ENCODE peak calls at places on chromosomes 4 and X, in five cellular contexts. U, M, F, B and W are unnamed samples.

GRCh38 chrX:7446815-7447214 is 298.9 kb upstream of the PUDP start:
- DNase-seq in U (no peak), M (no peak), F (no peak), B (no peak), W (no peak)

GRCh38 chrX:23012162-23012561 is 12.4 kb downstream of the DDX53 start:
- DNase-seq in B (no peak), M (no peak), U (no peak), F (peak), W (no peak)

GRCh38 chr4:44583393-44583792 is 68.0 kb downstream of the YIPF7 start:
- DNase-seq in U (no peak), M (no peak), B (no peak), F (peak), W (no peak)

GRCh38 chr4:10171055-10171454 is 54.5 kb upstream of the WDR1 start:
- DNase-seq in B (peak), F (peak), U (no peak), M (no peak), W (no peak)

GRCh38 chrX:54950730-54951375 is 30.2 kb downstream of the TRO start:
- DNase-seq in M (no peak), B (no peak), F (no peak), U (no peak), W (no peak)

GRCh38 chr4:119099227-119099910 is 36.3 kb upstream of the MYOZ2 start:
- DNase-seq in B (peak), F (no peak), U (no peak), M (no peak), W (peak)

GRCh38 chr4:55124337-55125076 is 888 bp downstream of the KDR start:
- DNase-seq in M (no peak), U (peak), F (no peak), B (no peak), W (peak)

GRCh38 chr4:182413550-182413949 is 170.3 kb downstream of the TENM3 start:
- DNase-seq in U (no peak), B (no peak), M (no peak), F (no peak), W (no peak)

GRCh38 chr4:115664285-115664684 is 550.9 kb upstream of the NDST4 start:
- DNase-seq in B (no peak), U (no peak), M (no peak), F (no peak), W (no peak)

GRCh38 chr4:89829470-89830138 is 7.4 kb downstream of the SNCA start:
- DNase-seq in F (peak), U (no peak), B (peak), M (no peak), W (no peak)

GRCh38 chr4:164252286-164252685 is 501.6 kb upstream of the SMIM31 start:
- DNase-seq in F (no peak), U (no peak), B (no peak), M (peak), W (no peak)

GRCh38 chrX:53320543-53321215 is 39.3 kb upstream of the IQSEC2 start:
- DNase-seq in F (peak), U (no peak), M (no peak), B (no peak), W (no peak)
- H3K4me3 ChIP-seq in F (peak), U (peak), M (peak), B (peak), W (peak)

DNA sequence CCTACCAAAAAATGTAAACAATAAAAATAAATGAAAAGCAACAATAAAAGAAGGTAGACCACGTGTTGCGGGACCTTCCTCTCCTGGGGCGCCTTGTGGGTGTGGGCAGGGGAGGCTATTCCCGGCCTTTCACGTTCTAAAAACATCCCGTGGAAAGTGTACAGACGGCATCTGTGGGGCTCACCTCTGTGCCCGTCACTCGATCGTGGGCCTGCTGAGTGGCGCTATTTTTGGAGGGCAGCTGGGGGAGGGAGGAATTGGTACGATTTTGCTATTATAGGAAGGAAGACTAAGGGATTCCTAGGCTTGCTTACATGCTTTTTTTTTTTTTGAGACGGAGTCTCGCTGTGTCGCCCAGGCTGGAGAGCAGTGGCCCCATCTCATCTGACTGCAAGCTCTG is 13.6 kb upstream of the PPP2R3B start:
- DNase-seq in F (no peak), B (no peak), M (no peak), U (no peak), W (no peak)
- H3K4me3 ChIP-seq in F (no peak), B (no peak), M (no peak), U (no peak), W (no peak)

DNA sequence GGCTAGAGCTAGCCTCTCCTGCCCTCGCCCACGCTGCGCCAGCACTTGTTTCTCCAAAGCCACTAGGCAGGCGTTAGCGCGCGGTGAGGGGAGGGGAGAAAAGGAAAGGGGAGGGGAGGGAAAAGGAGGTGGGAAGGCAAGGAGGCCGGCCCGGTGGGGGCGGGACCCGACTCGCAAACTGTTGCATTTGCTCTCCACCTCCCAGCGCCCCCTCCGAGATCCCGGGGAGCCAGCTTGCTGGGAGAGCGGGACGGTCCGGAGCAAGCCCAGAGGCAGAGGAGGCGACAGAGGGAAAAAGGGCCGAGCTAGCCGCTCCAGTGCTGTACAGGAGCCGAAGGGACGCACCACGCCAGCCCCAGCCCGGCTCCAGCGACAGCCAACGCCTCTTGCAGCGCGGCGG is at the start of gene AR:
- DNase-seq in M (peak), F (no peak), B (peak), U (peak), W (peak)
- H3K4me3 ChIP-seq in M (peak), F (no peak), B (peak), U (peak), W (peak)

DNA sequence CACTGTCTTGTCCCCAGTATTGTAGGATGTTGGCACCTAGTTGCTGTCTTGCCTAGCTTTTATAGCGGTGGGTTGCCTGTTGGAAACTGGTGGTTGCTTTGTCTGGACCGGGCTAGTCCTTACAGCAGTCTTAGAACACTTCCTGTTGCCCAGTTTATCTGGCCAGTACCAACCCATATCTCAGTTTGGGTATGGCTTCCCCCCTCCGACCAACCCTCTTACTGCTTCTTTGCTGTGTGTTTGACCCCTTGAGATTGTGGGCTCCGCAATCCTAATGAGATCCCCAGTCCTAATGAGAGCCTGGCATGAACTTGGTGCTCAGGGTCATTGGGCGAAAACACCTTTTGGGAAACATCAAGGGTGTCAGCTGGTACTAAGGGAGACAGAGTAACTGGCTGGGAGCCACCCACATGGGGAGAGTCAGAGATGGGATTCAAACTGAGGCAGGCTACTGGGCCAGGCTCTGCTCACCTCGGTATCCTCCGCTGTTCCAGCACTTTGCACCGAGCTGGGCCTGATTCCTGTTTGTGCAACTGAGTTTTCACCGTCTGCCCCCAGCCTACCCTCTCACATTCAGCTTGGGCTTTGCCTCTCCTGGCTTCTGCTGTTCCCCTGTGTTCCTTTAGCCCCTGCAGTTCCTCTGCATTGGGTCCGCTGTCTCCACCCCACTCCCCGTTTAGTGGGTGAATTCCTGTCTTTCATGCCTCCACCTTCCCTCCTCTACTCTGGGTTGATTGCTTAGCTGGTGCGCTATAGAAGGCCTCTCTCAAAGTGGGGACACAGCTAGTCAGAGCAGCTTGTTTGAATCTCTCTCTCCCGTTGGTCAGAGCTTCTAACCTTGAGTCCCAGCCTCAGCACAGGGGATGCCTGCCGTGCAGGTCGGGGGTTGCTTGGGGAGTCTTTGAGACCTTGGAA is 1.6 kb downstream of the TBC1D14 start:
- DNase-seq in F (no peak), M (no peak), B (no peak), U (no peak), W (no peak)
- H3K4me3 ChIP-seq in F (peak), M (no peak), B (peak), U (peak), W (no peak)

GRCh38 chr4:166895771-166896170 is 338.5 kb downstream of the SPOCK3 start:
- DNase-seq in U (no peak), F (no peak), B (no peak), M (peak), W (no peak)

DNA sequence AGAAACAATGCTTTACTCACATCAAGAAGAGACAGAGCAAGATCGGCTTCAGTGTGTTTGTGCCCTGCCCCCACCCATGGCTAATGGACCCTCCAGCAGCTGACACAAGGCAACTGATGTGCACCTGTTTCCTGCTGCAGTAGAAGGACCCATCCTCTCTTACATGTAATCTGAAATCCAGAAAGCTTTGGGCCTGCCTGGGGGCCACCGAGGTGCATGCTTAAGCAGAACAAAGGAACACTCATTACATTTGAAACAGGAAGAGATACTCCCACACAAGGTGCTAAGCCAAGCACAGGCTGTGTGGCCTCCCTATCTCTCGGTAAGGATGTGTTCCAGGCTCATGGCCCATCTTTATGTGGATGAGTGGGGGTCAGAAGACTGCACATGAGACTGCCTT is 338.0 kb downstream of the SPOCK3 start:
- DNase-seq in U (no peak), M (peak), F (no peak), B (no peak), W (no peak)
- H3K4me3 ChIP-seq in U (no peak), M (no peak), F (no peak), B (no peak), W (no peak)

DNA sequence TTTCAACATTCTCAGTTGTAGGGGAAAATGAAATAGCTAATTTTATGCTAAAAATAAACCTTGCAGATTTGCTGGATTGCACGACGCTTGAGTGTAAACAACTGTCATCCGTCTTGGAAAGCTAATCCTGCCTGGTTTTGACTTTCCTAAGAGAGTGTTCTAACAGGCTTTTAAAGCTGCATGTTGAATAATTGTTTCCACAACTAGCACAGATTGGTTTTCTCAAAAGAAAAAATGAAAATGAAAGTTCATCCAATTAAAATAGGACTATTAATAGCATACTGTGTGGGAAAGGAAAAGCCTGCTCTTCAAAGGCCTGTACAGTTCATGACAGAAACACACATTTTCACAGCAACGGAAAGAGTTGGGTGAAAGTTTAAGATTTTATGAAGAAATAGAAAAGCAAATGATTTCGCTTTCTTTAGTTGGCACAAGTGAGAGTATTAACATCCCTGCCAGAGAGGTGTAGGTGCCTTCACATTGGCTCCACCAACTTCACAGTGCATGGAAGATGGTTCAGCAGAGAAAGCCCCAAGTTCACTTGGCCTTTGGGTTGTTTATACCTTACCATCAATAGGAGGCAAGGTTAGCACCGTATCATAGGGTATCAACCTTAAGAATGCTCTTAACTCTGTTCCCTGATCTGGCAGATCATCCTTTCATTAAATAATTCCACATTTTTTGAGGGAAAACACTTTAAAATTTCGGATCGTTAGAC is 140.0 kb upstream of the GUCY1A1 start:
- DNase-seq in B (peak), U (no peak), M (no peak), F (no peak), W (peak)
- H3K4me3 ChIP-seq in B (no peak), U (peak), M (no peak), F (no peak), W (no peak)

GRCh38 chrX:130280901-130281300 is 12.2 kb upstream of the ZNF280C start:
- DNase-seq in B (no peak), F (no peak), U (no peak), M (no peak), W (no peak)
- H3K4me3 ChIP-seq in B (no peak), F (no peak), U (no peak), M (no peak), W (no peak)

GRCh38 chr4:5032825-5033224 is 13.6 kb upstream of the CYTL1 start:
- DNase-seq in B (no peak), M (no peak), U (no peak), F (no peak), W (no peak)
- H3K4me3 ChIP-seq in B (no peak), M (no peak), U (no peak), F (no peak), W (no peak)

DNA sequence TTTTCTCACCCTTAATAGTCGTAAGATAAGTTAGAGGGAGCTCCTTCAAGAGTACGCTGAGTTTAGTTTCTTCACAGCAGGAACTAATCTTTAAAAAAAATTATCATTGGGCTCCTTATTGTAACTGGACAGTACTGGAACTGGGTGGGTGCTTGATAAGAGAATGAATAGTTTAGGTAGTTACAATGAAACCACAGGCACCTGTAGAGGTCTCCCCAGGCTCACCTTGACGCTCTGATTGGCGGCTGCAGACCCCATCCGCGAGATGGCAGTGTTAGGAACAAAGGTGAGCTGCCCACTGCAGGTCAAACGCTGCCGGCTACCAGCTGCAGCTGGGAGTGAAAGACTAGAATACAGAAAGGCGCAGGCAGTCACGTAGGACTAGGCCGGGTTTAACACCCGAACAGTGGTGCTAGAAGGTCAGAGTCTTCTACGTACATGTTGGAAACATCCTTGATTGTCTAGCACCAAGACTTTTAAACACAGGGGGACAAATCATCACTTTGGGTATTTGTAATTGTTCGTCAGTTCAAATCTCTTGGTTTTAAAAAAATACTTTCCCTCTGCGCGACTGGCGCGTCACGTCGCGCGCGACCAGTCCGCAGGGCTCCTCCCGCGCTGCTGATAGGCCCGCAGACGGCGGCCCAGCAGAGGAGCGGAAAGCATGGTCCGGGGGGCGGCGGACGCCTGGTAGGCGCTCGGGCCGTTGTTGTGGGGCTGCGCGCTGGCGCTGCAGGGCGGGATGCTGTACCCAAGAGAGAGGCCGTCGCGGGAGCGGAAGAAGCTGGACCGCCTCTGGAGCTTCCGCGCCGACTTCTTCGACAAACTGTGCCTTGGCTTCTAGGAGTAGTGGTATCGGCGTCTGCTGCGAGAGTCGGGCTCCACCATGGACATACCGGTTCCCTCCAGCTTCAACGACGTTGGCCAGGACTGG is 45.6 kb downstream of the SMARCA5 start:
- DNase-seq in F (peak), B (peak), M (no peak), U (peak), W (peak)
- H3K4me3 ChIP-seq in F (no peak), B (peak), M (no peak), U (peak), W (peak)

GRCh38 chr4:176592976-176593375 is 199.7 kb downstream of the VEGFC start:
- DNase-seq in U (no peak), B (no peak), F (no peak), M (no peak), W (no peak)

GRCh38 chr4:176588436-176588835 is 204.3 kb downstream of the VEGFC start:
- DNase-seq in M (no peak), U (no peak), F (no peak), B (no peak), W (no peak)

DNA sequence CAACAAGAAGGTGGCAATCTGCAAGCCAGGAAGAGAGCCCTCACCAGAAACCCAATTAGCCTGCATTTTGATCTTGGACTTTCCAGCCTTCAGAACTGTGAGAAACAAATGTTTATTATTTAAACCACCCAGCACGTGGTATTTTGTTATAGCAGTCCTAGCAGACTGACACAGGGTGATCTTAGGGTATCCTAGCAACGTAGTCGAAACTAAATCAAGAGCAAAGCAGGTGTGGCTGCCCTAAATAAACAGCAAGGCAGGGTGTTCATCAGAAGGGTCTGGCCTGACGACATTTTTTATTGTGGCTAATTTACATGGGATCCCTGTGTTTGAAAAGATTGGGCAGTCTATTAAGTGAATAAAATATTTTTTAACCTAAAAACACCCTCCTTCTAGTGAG is 198.8 kb downstream of the VEGFC start:
- DNase-seq in F (no peak), M (no peak), B (no peak), U (no peak), W (no peak)
- H3K4me3 ChIP-seq in F (no peak), M (no peak), B (no peak), U (no peak), W (no peak)